ENCODE peak calls at places on chromosomes 7 and 10, in eight cellular contexts. One of them, this sample, is unnamed.

GRCh38 chr7:35623381-35623780 is 71.6 kb downstream of the HERPUD2 start:
- DNase-seq in DND-41: no peak
- DNase-seq in heart right ventricle: no peak
- DNase-seq in Caco-2: no peak
- DNase-seq in A549: no peak
- DNase-seq in hepatocyte: no peak
- DNase-seq in cardiac muscle cell: no peak
- DNase-seq in breast epithelium: no peak
- DNase-seq in this sample: no peak

GRCh38 chr7:135193615-135194081 is 17.7 kb downstream of the WDR91 start:
- DNase-seq in hepatocyte: no peak
- DNase-seq in A549: no peak
- DNase-seq in Caco-2: no peak
- DNase-seq in heart right ventricle: no peak
- DNase-seq in DND-41: no peak
- DNase-seq in breast epithelium: peak
- DNase-seq in cardiac muscle cell: peak
- DNase-seq in this sample: peak

GRCh38 chr7:146781352-146782116 is 664.9 kb downstream of the CNTNAP2 start:
- DNase-seq in A549: no peak
- DNase-seq in Caco-2: no peak
- DNase-seq in cardiac muscle cell: peak
- DNase-seq in heart right ventricle: no peak
- DNase-seq in DND-41: no peak
- DNase-seq in hepatocyte: no peak
- DNase-seq in breast epithelium: no peak
- DNase-seq in this sample: no peak

GRCh38 chr10:112815238-112816032 is 134.6 kb upstream of the TCF7L2 start:
- DNase-seq in cardiac muscle cell: peak
- DNase-seq in hepatocyte: peak
- DNase-seq in Caco-2: no peak
- DNase-seq in A549: peak
- DNase-seq in heart right ventricle: no peak
- DNase-seq in DND-41: no peak
- DNase-seq in breast epithelium: no peak
- DNase-seq in this sample: no peak

GRCh38 chr10:88076027-88076880 is 212.8 kb downstream of the PTEN start:
- DNase-seq in A549: no peak
- DNase-seq in hepatocyte: no peak
- DNase-seq in breast epithelium: no peak
- DNase-seq in DND-41: no peak
- DNase-seq in heart right ventricle: no peak
- DNase-seq in cardiac muscle cell: no peak
- DNase-seq in Caco-2: no peak
- DNase-seq in this sample: peak

GRCh38 chr7:2317556-2318293 is 3.5 kb upstream of the SNX8 start:
- DNase-seq in DND-41: no peak
- DNase-seq in breast epithelium: no peak
- DNase-seq in heart right ventricle: no peak
- DNase-seq in cardiac muscle cell: no peak
- DNase-seq in A549: no peak
- DNase-seq in Caco-2: no peak
- DNase-seq in hepatocyte: no peak
- DNase-seq in this sample: no peak

GRCh38 chr10:22333167-22333566 is 12.1 kb upstream of the SPAG6 start:
- DNase-seq in Caco-2: no peak
- DNase-seq in A549: no peak
- DNase-seq in cardiac muscle cell: no peak
- DNase-seq in DND-41: peak
- DNase-seq in heart right ventricle: no peak
- DNase-seq in hepatocyte: no peak
- DNase-seq in breast epithelium: no peak
- DNase-seq in this sample: no peak

GRCh38 chr10:88769384-88769783 is 9.6 kb downstream of the LIPN start:
- DNase-seq in hepatocyte: no peak
- DNase-seq in cardiac muscle cell: no peak
- DNase-seq in breast epithelium: no peak
- DNase-seq in A549: no peak
- DNase-seq in heart right ventricle: no peak
- DNase-seq in Caco-2: no peak
- DNase-seq in DND-41: no peak
- DNase-seq in this sample: no peak

GRCh38 chr10:123017421-123018165 is 8.8 kb downstream of the ACADSB start:
- DNase-seq in cardiac muscle cell: no peak
- DNase-seq in A549: no peak
- DNase-seq in Caco-2: no peak
- DNase-seq in heart right ventricle: no peak
- DNase-seq in DND-41: no peak
- DNase-seq in breast epithelium: peak
- DNase-seq in hepatocyte: peak
- DNase-seq in this sample: no peak

GRCh38 chr7:2719007-2719406 is 31.0 kb downstream of the AMZ1 start:
- DNase-seq in Caco-2: peak
- DNase-seq in breast epithelium: no peak
- DNase-seq in hepatocyte: no peak
- DNase-seq in A549: peak
- DNase-seq in cardiac muscle cell: no peak
- DNase-seq in DND-41: peak
- DNase-seq in heart right ventricle: no peak
- DNase-seq in this sample: no peak

GRCh38 chr10:24374134-24374915 is 165.4 kb downstream of the KIAA1217 start:
- DNase-seq in hepatocyte: no peak
- DNase-seq in breast epithelium: no peak
- DNase-seq in A549: no peak
- DNase-seq in heart right ventricle: no peak
- DNase-seq in Caco-2: no peak
- DNase-seq in cardiac muscle cell: peak
- DNase-seq in DND-41: no peak
- DNase-seq in this sample: peak

GRCh38 chr10:104928733-104929132 is 287.6 kb downstream of the SORCS3 start:
- DNase-seq in DND-41: no peak
- DNase-seq in heart right ventricle: no peak
- DNase-seq in cardiac muscle cell: no peak
- DNase-seq in breast epithelium: no peak
- DNase-seq in Caco-2: no peak
- DNase-seq in A549: no peak
- DNase-seq in hepatocyte: no peak
- DNase-seq in this sample: no peak

GRCh38 chr7:38306914-38307313 is 33.5 kb upstream of the TARP start:
- DNase-seq in hepatocyte: no peak
- DNase-seq in A549: no peak
- DNase-seq in Caco-2: no peak
- DNase-seq in heart right ventricle: no peak
- DNase-seq in cardiac muscle cell: no peak
- DNase-seq in DND-41: no peak
- DNase-seq in breast epithelium: no peak
- DNase-seq in this sample: no peak

GRCh38 chr7:146129296-146129695 is 12.7 kb downstream of the CNTNAP2 start:
- DNase-seq in breast epithelium: no peak
- DNase-seq in heart right ventricle: no peak
- DNase-seq in A549: no peak
- DNase-seq in DND-41: no peak
- DNase-seq in cardiac muscle cell: no peak
- DNase-seq in Caco-2: no peak
- DNase-seq in hepatocyte: no peak
- DNase-seq in this sample: no peak

GRCh38 chr7:44286182-44286617 is 39.2 kb downstream of the CAMK2B start:
- DNase-seq in Caco-2: no peak
- DNase-seq in hepatocyte: no peak
- DNase-seq in A549: no peak
- DNase-seq in heart right ventricle: peak
- DNase-seq in DND-41: no peak
- DNase-seq in cardiac muscle cell: no peak
- DNase-seq in breast epithelium: no peak
- DNase-seq in this sample: no peak

GRCh38 chr7:130893441-130893894 is 159.5 kb upstream of the KLF14 start:
- DNase-seq in cardiac muscle cell: peak
- DNase-seq in hepatocyte: no peak
- DNase-seq in heart right ventricle: no peak
- DNase-seq in DND-41: no peak
- DNase-seq in Caco-2: no peak
- DNase-seq in A549: peak
- DNase-seq in breast epithelium: no peak
- DNase-seq in this sample: no peak

GRCh38 chr10:97096327-97097153 is 89.2 kb downstream of the SLIT1 start:
- DNase-seq in hepatocyte: no peak
- DNase-seq in DND-41: peak
- DNase-seq in A549: no peak
- DNase-seq in cardiac muscle cell: no peak
- DNase-seq in breast epithelium: no peak
- DNase-seq in heart right ventricle: peak
- DNase-seq in Caco-2: no peak
- DNase-seq in this sample: no peak

GRCh38 chr7:112449353-112449752 is 907 bp upstream of the IFRD1 start:
- DNase-seq in Caco-2: peak
- DNase-seq in DND-41: no peak
- DNase-seq in breast epithelium: no peak
- DNase-seq in cardiac muscle cell: no peak
- DNase-seq in heart right ventricle: no peak
- DNase-seq in A549: peak
- DNase-seq in hepatocyte: peak
- DNase-seq in this sample: no peak

GRCh38 chr10:51001587-51001986 is 72.7 kb upstream of the PRKG1 start:
- DNase-seq in heart right ventricle: no peak
- DNase-seq in Caco-2: peak
- DNase-seq in DND-41: no peak
- DNase-seq in A549: no peak
- DNase-seq in breast epithelium: no peak
- DNase-seq in hepatocyte: peak
- DNase-seq in cardiac muscle cell: peak
- DNase-seq in this sample: no peak

GRCh38 chr10:1110674-1111119 is 54.5 kb downstream of the WDR37 start:
- DNase-seq in hepatocyte: no peak
- DNase-seq in A549: no peak
- DNase-seq in cardiac muscle cell: no peak
- DNase-seq in Caco-2: no peak
- DNase-seq in DND-41: no peak
- DNase-seq in heart right ventricle: no peak
- DNase-seq in breast epithelium: no peak
- DNase-seq in this sample: no peak
- TF ChIP-seq CTCF in hepatocyte: no peak
- TF ChIP-seq CTCF in A549: no peak
- TF ChIP-seq CTCF in cardiac muscle cell: no peak
- TF ChIP-seq CTCF in Caco-2: no peak
- TF ChIP-seq CTCF in DND-41: no peak
- TF ChIP-seq CTCF in heart right ventricle: no peak
- TF ChIP-seq CTCF in breast epithelium: no peak
- TF ChIP-seq CTCF in this sample: no peak

DNA sequence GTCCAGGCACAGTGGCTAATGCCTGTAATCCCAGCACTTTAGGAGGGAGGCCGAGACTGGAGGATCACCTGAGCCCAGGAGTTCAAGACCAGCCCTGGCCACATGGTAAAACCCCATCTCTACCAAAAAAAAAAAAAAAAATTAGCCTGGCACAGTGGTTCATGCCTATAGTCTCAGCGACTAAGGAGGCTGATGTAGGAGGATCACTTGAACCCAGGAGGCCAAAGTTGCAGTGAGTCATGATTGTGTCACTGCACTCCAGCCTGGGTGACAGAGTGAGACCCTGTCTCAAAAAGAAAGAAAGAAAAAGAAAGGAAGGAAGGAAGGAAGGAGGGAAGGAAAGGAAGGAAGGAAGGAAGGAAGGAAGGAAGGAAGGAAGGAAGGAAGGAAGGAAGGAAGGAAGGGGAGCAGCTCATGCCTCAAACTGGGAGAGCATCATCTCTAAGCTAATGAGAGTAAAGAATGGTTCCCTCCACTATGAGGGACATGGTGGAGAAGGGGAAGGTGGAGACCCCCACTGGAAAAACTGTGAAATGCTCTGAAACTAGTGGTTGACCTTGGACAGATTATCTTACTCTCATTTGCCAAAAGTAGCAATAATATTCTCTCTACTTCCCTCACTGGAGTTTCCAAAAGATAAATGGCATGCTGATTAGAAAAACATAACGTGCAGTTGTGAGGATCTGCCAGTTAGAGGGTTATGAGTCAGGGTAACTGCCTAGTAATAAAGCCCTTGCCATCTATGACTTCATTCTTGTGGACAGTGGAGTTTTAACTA is 16.8 kb downstream of the GIMAP5 start:
- DNase-seq in hepatocyte: no peak
- DNase-seq in A549: no peak
- DNase-seq in breast epithelium: no peak
- DNase-seq in heart right ventricle: no peak
- DNase-seq in DND-41: peak
- DNase-seq in Caco-2: peak
- DNase-seq in cardiac muscle cell: peak
- DNase-seq in this sample: no peak
- TF ChIP-seq CTCF in hepatocyte: peak
- TF ChIP-seq CTCF in A549: no peak
- TF ChIP-seq CTCF in breast epithelium: no peak
- TF ChIP-seq CTCF in heart right ventricle: peak
- TF ChIP-seq CTCF in DND-41: peak
- TF ChIP-seq CTCF in Caco-2: peak
- TF ChIP-seq CTCF in cardiac muscle cell: peak
- TF ChIP-seq CTCF in this sample: no peak

DNA sequence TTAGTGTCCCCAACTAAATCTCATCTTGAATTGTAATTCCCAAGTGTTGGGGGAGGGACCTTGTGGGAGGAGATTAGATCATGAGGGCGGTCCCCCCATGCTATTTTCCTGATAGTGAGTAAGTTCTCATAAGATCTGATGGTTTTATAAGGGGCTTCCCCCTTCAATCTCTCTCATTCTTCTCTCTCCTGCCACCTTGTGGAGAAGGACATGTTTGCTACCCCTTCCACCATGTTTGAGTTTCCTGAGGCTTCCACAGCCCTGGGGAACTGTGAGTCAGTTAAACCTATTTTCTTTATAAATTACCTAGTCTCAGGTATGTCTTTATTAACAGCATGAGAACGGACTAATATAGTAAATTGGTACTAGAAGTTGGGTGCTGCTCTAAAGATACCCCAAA is 365.6 kb downstream of the ANKRD7 start:
- DNase-seq in hepatocyte: peak
- DNase-seq in heart right ventricle: no peak
- DNase-seq in DND-41: peak
- DNase-seq in cardiac muscle cell: no peak
- DNase-seq in A549: no peak
- DNase-seq in Caco-2: peak
- DNase-seq in breast epithelium: no peak
- DNase-seq in this sample: no peak
- TF ChIP-seq CTCF in hepatocyte: peak
- TF ChIP-seq CTCF in heart right ventricle: no peak
- TF ChIP-seq CTCF in DND-41: peak
- TF ChIP-seq CTCF in cardiac muscle cell: no peak
- TF ChIP-seq CTCF in A549: no peak
- TF ChIP-seq CTCF in Caco-2: peak
- TF ChIP-seq CTCF in breast epithelium: no peak
- TF ChIP-seq CTCF in this sample: peak

GRCh38 chr10:113953505-113954272 is 90.0 kb upstream of the ADRB1 start:
- DNase-seq in breast epithelium: no peak
- DNase-seq in hepatocyte: no peak
- DNase-seq in A549: no peak
- DNase-seq in heart right ventricle: no peak
- DNase-seq in DND-41: peak
- DNase-seq in Caco-2: no peak
- DNase-seq in cardiac muscle cell: no peak
- DNase-seq in this sample: no peak
- TF ChIP-seq CTCF in breast epithelium: no peak
- TF ChIP-seq CTCF in hepatocyte: no peak
- TF ChIP-seq CTCF in A549: no peak
- TF ChIP-seq CTCF in heart right ventricle: no peak
- TF ChIP-seq CTCF in DND-41: peak
- TF ChIP-seq CTCF in Caco-2: no peak
- TF ChIP-seq CTCF in cardiac muscle cell: peak
- TF ChIP-seq CTCF in this sample: no peak

GRCh38 chr10:96025566-96025965 is 17.8 kb upstream of the CCNJ start:
- DNase-seq in cardiac muscle cell: peak
- DNase-seq in Caco-2: peak
- DNase-seq in breast epithelium: no peak
- DNase-seq in heart right ventricle: no peak
- DNase-seq in hepatocyte: peak
- DNase-seq in DND-41: peak
- DNase-seq in A549: peak
- DNase-seq in this sample: no peak
- TF ChIP-seq CTCF in cardiac muscle cell: no peak
- TF ChIP-seq CTCF in Caco-2: peak
- TF ChIP-seq CTCF in breast epithelium: no peak
- TF ChIP-seq CTCF in heart right ventricle: no peak
- TF ChIP-seq CTCF in hepatocyte: no peak
- TF ChIP-seq CTCF in DND-41: peak
- TF ChIP-seq CTCF in A549: no peak
- TF ChIP-seq CTCF in this sample: no peak

This sample was measured in astrocyte of the cerebellum.